ENCODE peak calls at places on chromosome 11, in four cellular contexts. One of them, this sample, is unnamed.

GRCh38 chr11:14645985-14646900 is 2.6 kb downstream of the PDE3B start:
- DNase-seq in HepG2: no peak
- DNase-seq in A549: no peak
- DNase-seq in GM12878: no peak
- DNase-seq in this sample: peak

GRCh38 chr11:66856496-66857233 is at the start of gene LRFN4:
- DNase-seq in A549: peak
- DNase-seq in HepG2: no peak
- DNase-seq in GM12878: no peak
- DNase-seq in this sample: peak

GRCh38 chr11:32312865-32313403 is 122.4 kb downstream of the WT1 start:
- DNase-seq in GM12878: no peak
- DNase-seq in HepG2: peak
- DNase-seq in A549: peak
- DNase-seq in this sample: peak

GRCh38 chr11:113629562-113629961 is 76.5 kb downstream of the TMPRSS5 start:
- DNase-seq in GM12878: no peak
- DNase-seq in HepG2: no peak
- DNase-seq in A549: no peak
- DNase-seq in this sample: no peak

GRCh38 chr11:132427611-132428010 is 1057.2 kb downstream of the NTM start:
- DNase-seq in A549: no peak
- DNase-seq in HepG2: no peak
- DNase-seq in GM12878: no peak
- DNase-seq in this sample: no peak

GRCh38 chr11:131486100-131486499 is 115.7 kb downstream of the NTM start:
- DNase-seq in GM12878: no peak
- DNase-seq in A549: no peak
- DNase-seq in HepG2: no peak
- DNase-seq in this sample: no peak

GRCh38 chr11:45899086-45899447 is 8.0 kb downstream of the FREY1 start:
- DNase-seq in HepG2: no peak
- DNase-seq in A549: no peak
- DNase-seq in GM12878: no peak
- DNase-seq in this sample: no peak

GRCh38 chr11:62544521-62545436 is 1.8 kb downstream of the AHNAK start:
- DNase-seq in HepG2: no peak
- DNase-seq in A549: peak
- DNase-seq in GM12878: no peak
- DNase-seq in this sample: peak

GRCh38 chr11:103338621-103339484 is 229.6 kb downstream of the DYNC2H1 start:
- DNase-seq in GM12878: no peak
- DNase-seq in A549: peak
- DNase-seq in HepG2: no peak
- DNase-seq in this sample: no peak

GRCh38 chr11:13891911-13892310 is 70.6 kb upstream of the SPON1 start:
- DNase-seq in HepG2: no peak
- DNase-seq in GM12878: no peak
- DNase-seq in A549: no peak
- DNase-seq in this sample: no peak

GRCh38 chr11:45984192-45984591 is 61.7 kb downstream of the LARGE2 start:
- DNase-seq in A549: no peak
- DNase-seq in HepG2: no peak
- DNase-seq in GM12878: no peak
- DNase-seq in this sample: no peak

GRCh38 chr11:66365711-66366619 is 5.6 kb downstream of the SLC29A2 start:
- DNase-seq in GM12878: no peak
- DNase-seq in A549: no peak
- DNase-seq in HepG2: no peak
- DNase-seq in this sample: no peak

GRCh38 chr11:85165819-85166218 is 461.3 kb downstream of the DLG2 start:
- DNase-seq in GM12878: no peak
- DNase-seq in HepG2: no peak
- DNase-seq in A549: no peak
- DNase-seq in this sample: no peak

GRCh38 chr11:94297967-94298576 is 6.3 kb upstream of the IZUMO1R start:
- DNase-seq in GM12878: no peak
- DNase-seq in A549: no peak
- DNase-seq in HepG2: no peak
- DNase-seq in this sample: no peak

DNA sequence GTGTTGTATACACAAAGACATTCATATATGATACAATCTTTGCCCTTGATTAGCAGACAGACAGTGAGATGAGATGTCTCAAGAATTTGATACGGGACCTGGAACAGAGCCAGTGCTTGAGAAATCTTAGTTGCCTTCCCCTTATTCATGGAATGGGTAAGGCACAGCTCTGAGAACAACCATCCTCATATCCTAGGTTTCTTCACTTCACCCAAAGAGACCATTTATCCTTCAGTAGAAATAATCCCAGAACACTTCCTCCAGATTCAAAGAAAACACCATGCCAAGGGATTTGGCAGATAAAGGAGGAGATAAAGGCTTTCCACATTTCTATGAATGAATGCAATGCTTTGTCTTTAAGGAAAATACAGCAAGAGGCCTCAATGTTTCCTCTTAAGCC is 8.8 kb upstream of the IZUMO1R start:
- DNase-seq in HepG2: no peak
- DNase-seq in GM12878: no peak
- DNase-seq in A549: peak
- DNase-seq in this sample: no peak
- TF ChIP-seq MYC in HepG2: no peak
- TF ChIP-seq MYC in GM12878: no peak
- TF ChIP-seq MYC in A549: no peak
- TF ChIP-seq MYC in this sample: no peak

GRCh38 chr11:70201876-70202861 is 927 bp upstream of the FADD start:
- DNase-seq in A549: no peak
- DNase-seq in HepG2: no peak
- DNase-seq in GM12878: no peak
- DNase-seq in this sample: no peak
- TF ChIP-seq HDAC2 in A549: no peak
- TF ChIP-seq HDAC2 in HepG2: no peak
- TF ChIP-seq HDAC2 in GM12878: no peak
- TF ChIP-seq HDAC2 in this sample: no peak

DNA sequence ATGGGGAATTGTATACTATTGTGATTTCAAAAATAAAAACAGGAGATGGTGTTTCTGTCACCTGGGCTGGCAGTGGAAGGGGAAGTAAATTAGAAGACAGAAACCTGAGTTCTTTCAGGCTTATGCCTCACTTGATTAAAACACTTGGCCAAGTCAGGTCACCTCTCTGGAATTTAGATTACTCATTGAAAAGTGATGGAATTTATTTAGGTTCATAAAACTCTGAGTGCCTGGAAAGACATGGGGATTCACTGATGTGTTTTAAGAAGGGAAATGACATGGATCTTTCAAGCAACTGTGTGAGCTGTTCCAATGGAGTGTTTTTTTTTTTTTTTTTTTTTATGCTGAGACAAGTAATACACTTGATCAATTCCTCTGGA is 400.1 kb downstream of the TMEM135 start:
- DNase-seq in HepG2: no peak
- DNase-seq in A549: no peak
- DNase-seq in GM12878: no peak
- DNase-seq in this sample: no peak
- TF ChIP-seq MYC in HepG2: no peak
- TF ChIP-seq MYC in A549: no peak
- TF ChIP-seq MYC in GM12878: no peak
- TF ChIP-seq MYC in this sample: no peak

DNA sequence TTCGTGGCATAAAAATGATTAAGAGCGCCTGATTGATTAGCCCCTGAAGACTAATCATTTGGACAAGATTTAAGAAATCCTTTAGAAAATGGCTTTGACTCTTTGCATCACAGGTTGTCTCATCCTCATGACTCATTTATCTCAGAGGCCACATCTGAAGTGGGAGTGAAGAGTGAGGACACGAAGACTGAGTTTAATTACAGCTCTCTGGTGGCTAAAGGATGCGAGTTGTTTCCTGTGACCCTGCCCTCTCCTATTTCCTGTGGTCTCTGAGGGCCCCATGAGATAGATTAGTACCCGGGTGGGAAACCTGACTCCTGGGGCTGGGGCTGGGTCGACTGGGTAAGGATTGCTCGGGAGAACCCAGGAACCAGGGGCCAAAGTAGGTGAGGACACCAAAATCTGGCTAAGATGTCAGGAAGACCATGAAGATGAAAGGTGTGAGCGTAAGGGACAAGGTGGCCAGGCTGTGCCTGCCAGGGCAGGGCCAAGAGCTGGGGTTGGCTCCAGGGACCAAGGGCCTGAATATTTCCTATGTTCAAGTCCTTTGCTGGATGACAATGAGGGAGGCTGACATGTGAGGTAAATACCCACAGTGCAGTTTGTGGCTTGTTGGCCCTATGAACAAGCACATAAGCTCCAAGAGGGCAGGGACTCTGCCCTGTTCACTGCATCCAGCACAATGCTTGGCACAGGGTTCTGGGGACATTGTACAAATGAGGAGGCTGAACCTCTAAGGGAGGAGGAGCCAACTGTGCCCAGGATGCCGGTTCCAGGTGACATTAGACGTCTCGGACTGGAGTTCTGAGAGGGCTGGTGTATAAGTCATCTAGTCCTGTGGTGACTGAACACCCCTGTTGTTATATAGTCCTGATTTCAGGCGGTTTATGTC is 3.6 kb downstream of the OTOG start:
- DNase-seq in HepG2: no peak
- DNase-seq in A549: no peak
- DNase-seq in GM12878: no peak
- DNase-seq in this sample: no peak
- TF ChIP-seq HDAC2 in HepG2: no peak
- TF ChIP-seq HDAC2 in A549: no peak
- TF ChIP-seq HDAC2 in GM12878: no peak
- TF ChIP-seq HDAC2 in this sample: no peak

This sample was measured in K562.